ENCODE peak calls at places on chromosome 1, in eight cellular contexts. R, Y, F, X, K, V, B and H are unnamed samples.

GRCh38 chr1:155113450-155113985 is 14.2 kb upstream of the EFNA1 start:
- DNase-seq in R (no peak), Y (no peak), F (no peak), X (no peak), K (no peak), V (peak), B (no peak), H (no peak)

GRCh38 chr1:15368888-15369287 is 40.8 kb upstream of the EFHD2 start:
- DNase-seq in R (no peak), Y (peak), F (no peak), X (no peak), K (no peak), V (no peak), B (no peak), H (no peak)

GRCh38 chr1:160973491-160973890 is 18.9 kb upstream of the ITLN2 start:
- DNase-seq in R (no peak), Y (no peak), F (no peak), X (no peak), K (no peak), V (no peak), B (no peak), H (no peak)

GRCh38 chr1:22171951-22172715 is 29.2 kb upstream of the WNT4 start:
- DNase-seq in R (no peak), Y (no peak), F (no peak), X (no peak), K (no peak), V (no peak), B (no peak), H (no peak)

GRCh38 chr1:66575739-66576138 is 41.8 kb downstream of the SGIP1 start:
- DNase-seq in R (no peak), Y (peak), F (peak), X (no peak), K (no peak), V (peak), B (no peak), H (no peak)

GRCh38 chr1:60621524-60621923 is 460.8 kb upstream of the NFIA start:
- DNase-seq in R (peak), Y (no peak), F (peak), X (no peak), K (no peak), V (peak), B (no peak), H (peak)

GRCh38 chr1:226109829-226110248 is 47.3 kb downstream of the H3-3A start:
- DNase-seq in R (peak), Y (peak), F (peak), X (peak), K (peak), V (peak), B (peak), H (peak)

GRCh38 chr1:12464627-12465056 is 153.4 kb downstream of the DHRS3 start:
- DNase-seq in R (no peak), Y (no peak), F (peak), X (no peak), K (peak), V (no peak), B (peak), H (no peak)